ENCODE peak calls at places on chromosomes 11 and 22, in eight cellular contexts. U, S, Y, N, V, D, K and W are unnamed samples.

GRCh38 chr22:44847380-44847779 is 95.0 kb downstream of the ARHGAP8 start:
- DNase-seq in Y (no peak), V (no peak), K (no peak), S (no peak), U (no peak), N (no peak), D (no peak), W (no peak)

GRCh38 chr22:47172771-47173534 is 410.5 kb downstream of the TBC1D22A start:
- DNase-seq in N (peak; percentile 30), U (no peak), V (peak; percentile 30), Y (peak; percentile 52), D (no peak), S (peak; percentile 30), K (no peak), W (peak; percentile 7)

GRCh38 chr11:116379185-116379828 is 393.5 kb downstream of the BUD13 start:
- DNase-seq in Y (peak; percentile 75), S (no peak), N (no peak), V (no peak), U (peak; percentile 42), K (peak; percentile 86), D (peak; percentile 16), W (peak; percentile 11)

GRCh38 chr11:67316882-67317364 is 13.6 kb downstream of the SSH3 start:
- DNase-seq in S (no peak), N (no peak), U (no peak), V (no peak), K (no peak), D (no peak), Y (no peak), W (no peak)

GRCh38 chr11:66052664-66052982 is 459 bp downstream of the SF3B2 start:
- DNase-seq in V (no peak), Y (no peak), K (no peak), N (no peak), D (no peak), S (no peak), U (no peak), W (no peak)

GRCh38 chr11:100922116-100922515 is 207.5 kb downstream of the PGR start:
- DNase-seq in S (no peak), Y (no peak), K (no peak), V (no peak), U (no peak), N (no peak), D (no peak), W (no peak)

GRCh38 chr11:63944987-63945386 is 6.2 kb downstream of the NAA40 start:
- DNase-seq in D (no peak), Y (no peak), N (peak; percentile 91), S (no peak), U (no peak), K (no peak), V (peak; percentile 67), W (peak; percentile 42)

GRCh38 chr11:131486937-131487336 is 116.5 kb downstream of the NTM start:
- DNase-seq in Y (no peak), U (no peak), D (no peak), S (no peak), K (no peak), V (no peak), N (no peak), W (no peak)

GRCh38 chr11:132125855-132126841 is 755.7 kb downstream of the NTM start:
- DNase-seq in V (no peak), S (no peak), D (peak; percentile 59), Y (no peak), K (no peak), N (peak; percentile 72), U (peak; percentile 36), W (no peak)

GRCh38 chr22:30423296-30423958 is 2.1 kb upstream of the MTFP1 start:
- DNase-seq in Y (peak; percentile 82), U (no peak), S (peak; percentile 78), N (no peak), D (no peak), V (peak; percentile 92), K (no peak), W (peak; percentile 56)

GRCh38 chr11:123255909-123256308 is 60.9 kb upstream of the CLMP start:
- DNase-seq in N (no peak), D (no peak), K (peak; percentile 59), V (no peak), Y (no peak), U (peak; percentile 42), S (no peak), W (no peak)

GRCh38 chr11:8049084-8049483 is 31.9 kb upstream of the TUB start:
- DNase-seq in K (no peak), Y (no peak), S (no peak), V (no peak), N (no peak), U (no peak), D (no peak), W (no peak)

GRCh38 chr11:17498475-17498874 is 21.8 kb upstream of the ABCC8 start:
- DNase-seq in S (no peak), V (no peak), Y (peak; percentile 34), K (no peak), D (peak; percentile 24), N (no peak), U (no peak), W (no peak)

GRCh38 chr11:40292636-40293585 is 1166.5 kb downstream of the LRRC4C start:
- DNase-seq in D (peak; percentile 35), V (peak; percentile 47), K (no peak), S (no peak), N (peak; percentile 50), U (peak; percentile 24), Y (peak; percentile 55), W (no peak)

GRCh38 chr11:66211100-66211499 is 57.3 kb upstream of the RAB1B start:
- DNase-seq in U (no peak), N (no peak), K (no peak), V (no peak), Y (no peak), S (no peak), D (no peak), W (no peak)

GRCh38 chr11:105975128-105975527 is 46.9 kb downstream of the MSANTD4 start:
- DNase-seq in S (no peak), V (no peak), K (no peak), U (peak; percentile 2), N (no peak), D (peak; percentile 11), Y (no peak), W (no peak)

GRCh38 chr11:132685174-132685611 is 847.1 kb downstream of the OPCML start:
- DNase-seq in D (peak; percentile 52), U (peak; percentile 64), K (no peak), V (no peak), N (no peak), Y (no peak), S (no peak), W (no peak)

GRCh38 chr11:14202263-14203173 is 156.5 kb downstream of the RRAS2 start:
- DNase-seq in K (no peak), N (no peak), S (no peak), V (no peak), U (no peak), Y (no peak), D (peak; percentile 36), W (no peak)

GRCh38 chr11:70548976-70549375 is 150.6 kb downstream of the CTTN start:
- DNase-seq in Y (no peak), D (no peak), V (no peak), U (no peak), N (peak; percentile 1), S (no peak), K (no peak), W (no peak)

GRCh38 chr22:46007003-46007847 is 30.3 kb upstream of the WNT7B start:
- DNase-seq in U (peak; percentile 82), N (peak; percentile 81), V (peak; percentile 65), Y (peak; percentile 74), K (no peak), D (peak; percentile 58), S (peak; percentile 75), W (peak; percentile 45)

DNA sequence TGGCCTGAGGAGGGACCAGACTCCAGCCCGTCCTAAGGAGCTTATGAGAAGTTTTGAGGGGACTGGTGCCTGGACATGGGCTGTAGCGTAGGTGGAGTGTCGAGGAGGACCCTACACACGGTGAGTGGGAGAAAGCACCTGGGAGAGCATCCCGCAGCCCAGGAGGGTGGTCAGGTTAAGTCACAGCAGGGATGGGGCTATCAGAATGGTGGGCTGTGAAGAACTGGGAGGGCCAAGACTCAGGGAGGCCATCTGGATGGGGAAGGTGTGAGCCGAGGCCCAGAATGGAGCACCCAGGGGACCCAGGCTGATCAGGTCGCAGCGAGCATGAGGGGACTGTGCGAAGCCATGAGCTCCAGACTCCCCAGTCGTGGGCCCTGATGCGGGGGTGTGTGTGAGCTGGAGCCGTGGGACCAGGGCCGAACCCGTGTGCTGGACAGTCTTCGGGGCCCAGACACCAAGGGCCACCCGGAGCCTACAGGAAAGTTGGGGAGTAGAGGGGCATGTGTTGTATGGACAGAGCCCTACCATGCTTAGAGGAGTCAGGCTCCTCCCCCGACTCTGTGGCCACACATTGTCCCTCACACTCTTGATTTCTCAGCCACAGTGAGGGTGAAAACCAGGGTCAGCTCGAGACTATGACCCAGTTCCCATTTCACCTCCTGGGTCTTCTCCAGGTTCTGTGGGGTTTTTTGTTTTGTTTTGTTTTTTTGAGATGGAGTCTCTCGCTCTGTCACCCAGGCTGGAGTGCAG is 54.3 kb downstream of the BCR start:
- DNase-seq in V (no peak), U (no peak), K (no peak), N (peak; percentile 30), D (no peak), Y (no peak), S (no peak), W (no peak)
- H3K4me1 ChIP-seq in V (no peaks in the 10 kb centered on the region), U (peaks cover 23% of the 10 kb centered on the region), K (no peaks in the 10 kb centered on the region), N (peaks cover 21% of the 10 kb centered on the region), D (peaks cover 25% of the 10 kb centered on the region), Y (peaks cover 18% of the 10 kb centered on the region), S (peaks cover 59% of the 10 kb centered on the region), W (peaks cover 2% of the 10 kb centered on the region)

GRCh38 chr22:21939392-21940319 is 13.0 kb downstream of the PPM1F start:
- DNase-seq in N (no peak), Y (no peak), K (no peak), S (no peak), V (no peak), U (no peak), D (peak; percentile 34), W (no peak)
- H3K4me1 ChIP-seq in N (peaks cover 40% of the 10 kb centered on the region), Y (peaks cover 19% of the 10 kb centered on the region), K (peaks cover 4% of the 10 kb centered on the region), S (peaks cover 93% of the 10 kb centered on the region), V (peaks cover 28% of the 10 kb centered on the region), U (no peaks in the 10 kb centered on the region), D (peaks cover 55% of the 10 kb centered on the region), W (peaks cover 35% of the 10 kb centered on the region)

DNA sequence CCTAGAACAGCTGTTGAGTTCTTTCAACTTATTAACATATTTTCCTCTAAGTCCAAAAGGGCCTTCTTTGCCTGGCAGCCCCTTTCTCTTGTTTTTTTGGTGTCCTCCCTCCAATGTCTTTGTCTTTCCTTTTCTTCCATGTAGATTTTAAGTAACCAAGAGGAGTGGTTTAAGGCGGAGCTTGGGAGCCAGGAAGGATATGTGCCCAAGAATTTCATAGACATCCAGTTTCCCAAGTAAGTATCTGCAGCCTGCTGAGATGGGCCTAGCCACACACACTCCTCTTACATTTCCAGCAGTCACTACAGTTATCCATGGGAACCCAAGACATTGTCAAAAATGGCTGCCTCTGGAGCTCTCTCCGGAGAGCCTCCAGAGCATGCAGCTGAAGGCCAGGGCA is 4.5 kb upstream of the TMA7B start:
- DNase-seq in N (no peak), D (no peak), U (peak; percentile 37), S (no peak), V (no peak), Y (no peak), K (no peak), W (no peak)
- H3K4me1 ChIP-seq in N (no peaks in the 10 kb centered on the region), D (peaks cover 12% of the 10 kb centered on the region), U (peaks cover 21% of the 10 kb centered on the region), S (peaks cover 11% of the 10 kb centered on the region), V (no peaks in the 10 kb centered on the region), Y (no peaks in the 10 kb centered on the region), K (no peaks in the 10 kb centered on the region), W (no peaks in the 10 kb centered on the region)

DNA sequence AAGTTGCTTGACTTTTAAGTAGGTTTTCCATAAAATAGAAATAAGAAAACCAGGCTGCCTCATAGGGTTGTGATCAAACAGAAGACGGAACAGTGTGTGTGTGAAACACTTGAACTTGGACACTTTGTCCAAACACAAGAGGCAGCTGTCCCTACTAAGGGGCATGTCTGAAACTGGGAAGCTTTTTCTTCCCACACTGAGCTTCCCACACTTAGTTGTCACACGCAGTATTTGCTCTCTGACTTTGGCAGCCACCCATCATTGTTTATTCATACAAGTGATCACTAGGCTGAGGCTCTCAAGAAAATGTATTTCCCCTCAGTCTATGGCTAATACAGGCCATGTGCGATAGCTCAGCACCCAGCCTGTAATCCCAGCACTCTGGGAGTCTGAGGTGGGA is 1.2 kb upstream of the C11orf91 start:
- DNase-seq in V (no peak), U (peak; percentile 77), S (no peak), D (peak; percentile 51), N (no peak), K (no peak), Y (no peak), W (no peak)
- H3K4me1 ChIP-seq in V (peaks cover 20% of the 10 kb centered on the region), U (peaks cover 5% of the 10 kb centered on the region), S (peaks cover 68% of the 10 kb centered on the region), D (peaks cover 66% of the 10 kb centered on the region), N (peaks cover 59% of the 10 kb centered on the region), K (peaks cover 4% of the 10 kb centered on the region), Y (peaks cover 48% of the 10 kb centered on the region), W (peaks cover 14% of the 10 kb centered on the region)